ENCODE peak calls at places on chromosomes 16 and 17, in four cellular contexts. One of them, this sample, is unnamed.

GRCh38 chr17:31389673-31390381 is 1.6 kb upstream of the RAB11FIP4 start:
- DNase-seq in K562: peak
- DNase-seq in HepG2: no peak
- DNase-seq in GM12878: no peak
- DNase-seq in this sample: no peak

GRCh38 chr17:80981062-80981902 is 10.4 kb upstream of the CHMP6 start:
- DNase-seq in HepG2: no peak
- DNase-seq in GM12878: no peak
- DNase-seq in K562: peak
- DNase-seq in this sample: peak

GRCh38 chr16:49681449-49681848 is 174.5 kb downstream of the ZNF423 start:
- DNase-seq in HepG2: no peak
- DNase-seq in GM12878: no peak
- DNase-seq in K562: no peak
- DNase-seq in this sample: no peak

GRCh38 chr17:58278661-58279015 is 2.1 kb downstream of the MPO start:
- DNase-seq in HepG2: no peak
- DNase-seq in GM12878: no peak
- DNase-seq in K562: peak
- DNase-seq in this sample: no peak

GRCh38 chr16:68969338-68969737 is 126.0 kb downstream of the TANGO6 start:
- DNase-seq in K562: no peak
- DNase-seq in GM12878: no peak
- DNase-seq in HepG2: no peak
- DNase-seq in this sample: no peak

GRCh38 chr17:72614871-72615626 is 477.4 kb downstream of the SLC39A11 start:
- DNase-seq in HepG2: peak
- DNase-seq in GM12878: no peak
- DNase-seq in K562: no peak
- DNase-seq in this sample: peak

GRCh38 chr16:86035906-86036305 is 136.9 kb downstream of the IRF8 start:
- DNase-seq in HepG2: no peak
- DNase-seq in GM12878: no peak
- DNase-seq in K562: no peak
- DNase-seq in this sample: no peak

GRCh38 chr17:14745122-14745521 is 444.2 kb downstream of the HS3ST3B1 start:
- DNase-seq in GM12878: no peak
- DNase-seq in K562: no peak
- DNase-seq in HepG2: no peak
- DNase-seq in this sample: no peak

GRCh38 chr17:35214192-35214591 is 20.0 kb upstream of the SLC35G3 start:
- DNase-seq in GM12878: no peak
- DNase-seq in K562: no peak
- DNase-seq in HepG2: no peak
- DNase-seq in this sample: no peak

GRCh38 chr16:54931757-54932660 is 1.3 kb downstream of the IRX5 start:
- DNase-seq in K562: no peak
- DNase-seq in GM12878: no peak
- DNase-seq in HepG2: no peak
- DNase-seq in this sample: no peak

GRCh38 chr17:20908373-20909273 is 134.2 kb downstream of the USP22 start:
- DNase-seq in HepG2: peak
- DNase-seq in GM12878: peak
- DNase-seq in K562: peak
- DNase-seq in this sample: peak

GRCh38 chr16:57361384-57361783 is 2.8 kb downstream of the CCL22 start:
- DNase-seq in K562: no peak
- DNase-seq in GM12878: no peak
- DNase-seq in HepG2: no peak
- DNase-seq in this sample: no peak

GRCh38 chr16:81487301-81487720 is 42.7 kb downstream of the CMIP start:
- DNase-seq in GM12878: no peak
- DNase-seq in HepG2: no peak
- DNase-seq in K562: no peak
- DNase-seq in this sample: no peak

GRCh38 chr17:26774291-26775218 is 519.4 kb upstream of the WSB1 start:
- DNase-seq in HepG2: no peak
- DNase-seq in GM12878: no peak
- DNase-seq in K562: no peak
- DNase-seq in this sample: no peak

GRCh38 chr17:78372811-78373210 is 5.6 kb upstream of the PGS1 start:
- DNase-seq in GM12878: no peak
- DNase-seq in K562: no peak
- DNase-seq in HepG2: no peak
- DNase-seq in this sample: no peak

GRCh38 chr16:81347425-81347824 is 32.7 kb downstream of the GAN start:
- DNase-seq in GM12878: no peak
- DNase-seq in HepG2: no peak
- DNase-seq in K562: no peak
- DNase-seq in this sample: no peak

GRCh38 chr16:11329080-11329491 is 16.2 kb upstream of the RMI2 start:
- DNase-seq in HepG2: no peak
- DNase-seq in GM12878: peak
- DNase-seq in K562: no peak
- DNase-seq in this sample: no peak

GRCh38 chr17:56917559-56918296 is 3.9 kb upstream of the TRIM25 start:
- DNase-seq in K562: no peak
- DNase-seq in HepG2: no peak
- DNase-seq in GM12878: no peak
- DNase-seq in this sample: no peak

GRCh38 chr17:77033892-77034404 is 106.8 kb upstream of the SEC14L1 start:
- DNase-seq in HepG2: no peak
- DNase-seq in K562: no peak
- DNase-seq in GM12878: no peak
- DNase-seq in this sample: no peak

GRCh38 chr16:60304725-60305124 is 1570.6 kb upstream of the GOT2 start:
- DNase-seq in K562: no peak
- DNase-seq in GM12878: no peak
- DNase-seq in HepG2: no peak
- DNase-seq in this sample: no peak

GRCh38 chr17:4033751-4034251 is 69.6 kb upstream of the ATP2A3 start:
- DNase-seq in GM12878: no peak
- DNase-seq in HepG2: peak
- DNase-seq in K562: no peak
- DNase-seq in this sample: no peak

GRCh38 chr16:24580665-24581064 is 41.3 kb downstream of the RBBP6 start:
- DNase-seq in K562: no peak
- DNase-seq in HepG2: no peak
- DNase-seq in GM12878: no peak
- DNase-seq in this sample: no peak

GRCh38 chr16:89023621-89024511 is 46.9 kb upstream of the CBFA2T3 start:
- DNase-seq in GM12878: no peak
- DNase-seq in HepG2: no peak
- DNase-seq in K562: no peak
- DNase-seq in this sample: peak

GRCh38 chr17:41583137-41584127 is 3.3 kb downstream of the KRT14 start:
- DNase-seq in K562: peak
- DNase-seq in HepG2: no peak
- DNase-seq in GM12878: no peak
- DNase-seq in this sample: no peak

GRCh38 chr17:77318491-77319210 is 177.9 kb downstream of the SEC14L1 start:
- DNase-seq in HepG2: no peak
- DNase-seq in GM12878: no peak
- DNase-seq in K562: no peak
- DNase-seq in this sample: peak

GRCh38 chr16:50986453-50986852 is 164.6 kb downstream of the SALL1 start:
- DNase-seq in HepG2: no peak
- DNase-seq in K562: no peak
- DNase-seq in GM12878: no peak
- DNase-seq in this sample: no peak

GRCh38 chr17:48592097-48592496 is 1.5 kb downstream of the HOXB5 start:
- DNase-seq in GM12878: no peak
- DNase-seq in HepG2: no peak
- DNase-seq in K562: no peak
- DNase-seq in this sample: no peak

GRCh38 chr17:63445065-63445464 is 1.0 kb downstream of the CYB561 start:
- DNase-seq in HepG2: no peak
- DNase-seq in K562: no peak
- DNase-seq in GM12878: no peak
- DNase-seq in this sample: no peak

GRCh38 chr17:81323411-81323868 is 28.3 kb upstream of the SLC38A10 start:
- DNase-seq in HepG2: no peak
- DNase-seq in K562: no peak
- DNase-seq in GM12878: no peak
- DNase-seq in this sample: no peak

GRCh38 chr17:17676752-17677151 is 4.5 kb upstream of the RAI1 start:
- DNase-seq in K562: no peak
- DNase-seq in HepG2: no peak
- DNase-seq in GM12878: no peak
- DNase-seq in this sample: no peak

GRCh38 chr16:84013787-84014569 is 28.6 kb downstream of the SLC38A8 start:
- DNase-seq in GM12878: peak
- DNase-seq in HepG2: peak
- DNase-seq in K562: peak
- DNase-seq in this sample: peak

GRCh38 chr16:6642271-6642670 is 690.4 kb upstream of the RBFOX1 start:
- DNase-seq in K562: no peak
- DNase-seq in GM12878: no peak
- DNase-seq in HepG2: no peak
- DNase-seq in this sample: no peak

GRCh38 chr16:66959645-66960177 is 1.4 kb upstream of the CES3 start:
- DNase-seq in HepG2: no peak
- DNase-seq in K562: no peak
- DNase-seq in GM12878: no peak
- DNase-seq in this sample: no peak

GRCh38 chr16:590165-590874 is 454 bp downstream of the RAB40C start:
- DNase-seq in GM12878: no peak
- DNase-seq in K562: peak
- DNase-seq in HepG2: no peak
- DNase-seq in this sample: no peak
- TF ChIP-seq TCF7 in GM12878: no peak
- TF ChIP-seq TCF7 in K562: no peak
- TF ChIP-seq TCF7 in HepG2: no peak
- TF ChIP-seq TCF7 in this sample: no peak

GRCh38 chr17:44911133-44912001 is 3.9 kb downstream of the GFAP start:
- DNase-seq in GM12878: no peak
- DNase-seq in K562: peak
- DNase-seq in HepG2: peak
- DNase-seq in this sample: peak
- TF ChIP-seq TCF7 in GM12878: no peak
- TF ChIP-seq TCF7 in K562: no peak
- TF ChIP-seq TCF7 in HepG2: no peak
- TF ChIP-seq TCF7 in this sample: no peak

DNA sequence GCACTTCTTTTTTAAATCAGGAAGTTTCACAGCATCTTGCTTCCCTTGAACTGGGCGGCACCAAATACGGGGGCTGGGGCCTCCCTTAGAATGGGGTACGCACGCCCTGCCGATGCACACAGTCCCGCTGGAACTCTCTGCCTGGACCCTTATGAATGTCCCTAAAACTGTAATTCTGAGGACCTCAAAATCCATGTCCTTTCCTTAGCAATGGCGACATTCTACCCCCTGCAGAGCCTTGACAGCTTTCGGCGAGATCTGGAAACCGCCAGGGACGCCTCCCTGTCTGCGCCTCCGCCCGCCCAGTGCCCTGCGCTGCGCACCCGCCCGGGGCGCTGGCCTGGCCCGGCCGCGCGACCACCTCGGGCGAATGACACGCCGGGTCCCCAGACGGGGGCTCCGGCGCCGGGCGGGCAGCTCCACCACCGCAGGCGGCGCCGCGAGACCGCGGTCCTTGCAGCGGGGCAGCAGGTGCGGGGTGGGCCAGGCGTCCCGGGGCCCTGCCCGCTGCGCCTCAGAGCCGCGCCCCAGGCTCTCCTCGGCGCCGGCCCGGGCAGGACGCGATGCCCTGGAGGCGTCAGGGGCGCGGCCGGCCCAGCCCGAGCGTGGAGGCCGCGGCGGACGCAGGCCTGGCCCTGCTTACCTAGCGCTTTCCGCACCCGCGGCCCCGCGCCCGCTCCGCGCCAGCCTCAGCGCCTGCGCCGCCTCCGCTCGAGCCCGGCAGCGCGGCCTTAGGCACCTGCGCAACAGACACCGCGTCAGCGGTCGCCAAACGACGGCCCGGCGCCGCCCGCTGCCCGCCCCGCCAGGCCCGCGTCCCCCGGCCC is 548 bp downstream of the HAGH start:
- DNase-seq in K562: no peak
- DNase-seq in HepG2: peak
- DNase-seq in GM12878: no peak
- DNase-seq in this sample: peak
- TF ChIP-seq TCF7 in K562: no peak
- TF ChIP-seq TCF7 in HepG2: no peak
- TF ChIP-seq TCF7 in GM12878: no peak
- TF ChIP-seq TCF7 in this sample: no peak

GRCh38 chr17:1043601-1044251 is 46.8 kb downstream of the TIMM22 start:
- DNase-seq in HepG2: no peak
- DNase-seq in K562: no peak
- DNase-seq in GM12878: no peak
- DNase-seq in this sample: peak
- TF ChIP-seq TCF7 in HepG2: no peak
- TF ChIP-seq TCF7 in K562: no peak
- TF ChIP-seq TCF7 in GM12878: no peak
- TF ChIP-seq TCF7 in this sample: no peak

DNA sequence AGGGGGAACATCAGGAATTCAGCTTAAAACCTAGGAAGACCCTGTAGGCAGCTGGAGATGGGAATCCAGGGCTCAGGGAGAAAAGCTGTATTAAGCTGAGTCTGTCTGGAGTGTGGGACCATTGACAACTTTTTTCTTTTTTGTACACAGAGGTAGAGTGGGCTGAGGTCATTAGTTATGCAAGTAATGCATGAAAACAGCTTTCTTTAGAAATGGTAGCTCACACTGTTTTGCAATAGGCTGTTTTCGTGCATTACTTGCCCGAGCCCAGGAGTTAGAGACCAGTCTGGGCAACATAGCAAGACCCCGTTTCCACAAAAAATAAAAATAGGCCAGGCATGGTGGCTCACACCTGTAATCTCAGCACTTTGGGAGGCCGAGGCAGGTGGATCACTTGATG is 46.5 kb downstream of the KATNIP start:
- DNase-seq in GM12878: no peak
- DNase-seq in K562: no peak
- DNase-seq in HepG2: no peak
- DNase-seq in this sample: no peak
- TF ChIP-seq TCF7 in GM12878: no peak
- TF ChIP-seq TCF7 in K562: no peak
- TF ChIP-seq TCF7 in HepG2: no peak
- TF ChIP-seq TCF7 in this sample: no peak

DNA sequence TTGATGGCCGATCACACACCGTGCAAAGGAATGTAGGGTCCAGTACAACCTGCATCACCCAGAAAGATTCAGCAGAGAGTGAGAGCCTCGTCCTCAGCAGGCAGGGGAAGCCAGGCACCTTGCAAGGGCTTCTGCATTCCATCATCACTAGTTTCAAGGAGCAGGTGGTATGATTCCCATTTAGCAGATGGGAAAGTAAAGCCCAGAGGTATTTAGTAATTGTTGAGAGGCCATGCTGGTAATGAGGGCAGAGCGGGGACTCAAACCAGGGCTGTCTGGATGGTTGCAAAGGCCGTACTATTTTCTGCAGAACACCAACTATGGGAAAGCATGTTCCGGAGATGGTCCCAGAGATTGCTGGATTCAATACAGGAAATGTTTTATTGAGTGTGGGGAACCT is 65.8 kb upstream of the MRTFB start:
- DNase-seq in HepG2: no peak
- DNase-seq in K562: no peak
- DNase-seq in GM12878: no peak
- DNase-seq in this sample: no peak
- TF ChIP-seq TCF7 in HepG2: no peak
- TF ChIP-seq TCF7 in K562: no peak
- TF ChIP-seq TCF7 in GM12878: no peak
- TF ChIP-seq TCF7 in this sample: no peak